ENCODE peak calls at places on chromosomes 12 and 14, in six cellular contexts. Q is fibroblast of lung; B is CD4-positive, alpha-beta T cell; O is tibial artery; U is endodermal cell; F is psoas muscle. H is an unnamed sample.

GRCh38 chr12:15590180-15590826 is 198.9 kb downstream of the EPS8 start:
- DNase-seq in Q (peak; percentile 81), B (peak; percentile 7), O (peak; percentile 31), U (peak; percentile 83), F (no peak), H (peak; percentile 56)

GRCh38 chr12:86662464-86662863 is 406.3 kb upstream of the MGAT4C start:
- DNase-seq in Q (no peak), B (no peak), O (no peak), U (no peak), F (no peak), H (no peak)

GRCh38 chr12:48296586-48297396 is 53.9 kb downstream of the ZNF641 start:
- DNase-seq in Q (peak; percentile 69), B (peak; percentile 25), O (peak; percentile 76), U (peak; percentile 96), F (peak; percentile 65), H (no peak)

GRCh38 chr14:23160924-23161522 is 22.4 kb downstream of the SLC7A8 start:
- DNase-seq in Q (peak; percentile 93), B (no peak), O (peak; percentile 36), U (peak; percentile 86), F (peak; percentile 51), H (no peak)

GRCh38 chr14:48035836-48036235 is 360.4 kb upstream of the MDGA2 start:
- DNase-seq in Q (no peak), B (no peak), O (no peak), U (peak; percentile 88), F (no peak), H (no peak)

GRCh38 chr14:83395321-83395720 is 1861.7 kb upstream of the SEL1L start:
- DNase-seq in Q (no peak), B (no peak), O (no peak), U (no peak), F (no peak), H (no peak)

GRCh38 chr14:95432152-95433093 is 84.0 kb downstream of the SYNE3 start:
- DNase-seq in Q (peak; percentile 12), B (no peak), O (no peak), U (peak; percentile 89), F (no peak), H (no peak)

GRCh38 chr14:69819607-69820006 is 22.6 kb upstream of the SLC10A1 start:
- DNase-seq in Q (no peak), B (no peak), O (no peak), U (no peak), F (no peak), H (no peak)

GRCh38 chr12:107436376-107436775 is 249.2 kb upstream of the PWP1 start:
- DNase-seq in Q (peak; percentile 28), B (no peak), O (no peak), U (peak; percentile 84), F (no peak), H (no peak)

GRCh38 chr14:93999573-93999972 is 2.5 kb downstream of the CCDC197 start:
- DNase-seq in Q (no peak), B (no peak), O (no peak), U (no peak), F (no peak), H (no peak)

GRCh38 chr14:103137721-103138482 is 14.6 kb downstream of the TNFAIP2 start:
- DNase-seq in Q (no peak), B (no peak), O (no peak), U (no peak), F (no peak), H (no peak)
- H3K27me3 ChIP-seq in Q (peaks cover 2% of the 10 kb centered on the region), B (peaks cover 17% of the 10 kb centered on the region), O (no peaks in the 10 kb centered on the region), U (no peaks in the 10 kb centered on the region), F (no peaks in the 10 kb centered on the region), H (no peaks in the 10 kb centered on the region)

DNA sequence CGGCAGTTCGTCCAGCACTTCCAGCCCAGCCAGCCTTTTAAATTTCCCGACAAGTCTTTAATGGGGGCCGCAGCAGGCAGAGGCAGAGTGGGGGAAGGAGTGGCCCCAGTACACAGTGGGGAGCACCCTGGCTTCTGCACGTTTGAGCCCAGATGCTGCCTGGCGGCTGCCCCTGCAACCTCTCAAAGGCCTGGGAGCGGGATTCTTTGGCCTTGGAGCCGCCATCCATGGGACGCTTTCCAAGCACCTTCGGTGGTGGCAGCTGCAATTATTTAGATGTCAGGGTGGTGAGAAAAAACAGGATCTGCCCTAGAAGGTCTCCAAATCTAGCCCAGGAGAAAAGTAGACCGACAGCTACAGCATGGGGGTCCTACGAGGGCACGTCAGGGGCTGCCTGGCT is 46.0 kb downstream of the FAM222A start:
- DNase-seq in Q (no peak), B (no peak), O (peak; percentile 10), U (peak; percentile 46), F (no peak), H (peak; percentile 25)
- H3K27me3 ChIP-seq in Q (no peaks in the 10 kb centered on the region), B (no peaks in the 10 kb centered on the region), O (no peaks in the 10 kb centered on the region), U (no peaks in the 10 kb centered on the region), F (no peaks in the 10 kb centered on the region), H (no peaks in the 10 kb centered on the region)

DNA sequence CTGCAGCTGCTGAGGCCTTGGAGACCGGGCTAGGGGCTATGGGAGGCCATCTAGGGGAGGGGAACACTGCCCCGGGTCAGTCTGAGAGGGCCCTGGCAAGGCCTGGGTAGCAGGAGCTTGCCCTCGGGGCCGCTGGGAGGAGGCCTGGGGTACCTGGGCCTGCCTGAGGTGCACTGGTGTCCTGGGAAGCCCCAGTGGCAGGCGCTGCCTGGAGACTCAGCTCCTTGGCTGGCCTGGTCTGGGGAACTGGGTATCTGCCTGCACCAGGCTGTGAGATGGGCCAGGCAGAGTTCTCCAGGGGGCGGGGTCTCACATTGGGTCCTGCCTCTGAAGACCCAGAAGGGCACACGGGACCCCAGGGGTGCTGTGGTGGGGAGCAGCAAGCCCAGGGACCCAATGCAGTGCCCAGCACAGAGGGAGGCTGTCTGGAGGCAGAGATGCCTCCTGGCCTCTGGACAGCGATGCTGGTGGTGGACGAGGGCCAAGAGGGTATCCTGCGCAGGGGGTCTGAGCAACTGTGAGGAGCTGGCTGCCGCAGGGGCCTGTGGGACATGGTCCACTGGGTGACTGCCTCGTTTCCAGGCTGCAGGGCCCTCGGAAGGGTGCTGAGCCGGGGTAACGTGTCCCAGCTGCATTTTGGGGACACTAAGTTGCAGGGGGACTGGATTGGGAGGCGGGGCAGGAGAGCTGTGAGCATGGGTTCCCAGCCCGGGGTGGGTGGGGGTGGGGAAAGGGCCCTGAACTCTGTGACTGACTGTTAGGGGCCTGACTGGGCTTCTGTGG is 7.5 kb upstream of the MTA1 start:
- DNase-seq in Q (no peak), B (no peak), O (no peak), U (peak; percentile 57), F (no peak), H (no peak)
- H3K27me3 ChIP-seq in Q (peaks cover 4% of the 10 kb centered on the region), B (peaks cover 30% of the 10 kb centered on the region), O (no peaks in the 10 kb centered on the region), U (peaks cover 55% of the 10 kb centered on the region), F (no peaks in the 10 kb centered on the region), H (no peaks in the 10 kb centered on the region)

GRCh38 chr12:38385492-38385864 is 68.9 kb downstream of the ALG10B start:
- DNase-seq in Q (no peak), B (no peak), O (no peak), U (no peak), F (no peak), H (no peak)
- H3K27me3 ChIP-seq in Q (no peaks in the 10 kb centered on the region), B (no peaks in the 10 kb centered on the region), O (no peaks in the 10 kb centered on the region), U (no peaks in the 10 kb centered on the region), F (no peaks in the 10 kb centered on the region), H (no peaks in the 10 kb centered on the region)

GRCh38 chr14:36522972-36523685 is 3.1 kb upstream of the NKX2-1 start:
- DNase-seq in Q (no peak), B (no peak), O (no peak), U (peak; percentile 59), F (no peak), H (no peak)

GRCh38 chr14:36525746-36526099 is 5.7 kb upstream of the NKX2-1 start:
- DNase-seq in Q (no peak), B (no peak), O (no peak), U (no peak), F (no peak), H (no peak)

GRCh38 chr14:36524874-36525745 is 5.1 kb upstream of the NKX2-1 start:
- DNase-seq in Q (no peak), B (no peak), O (no peak), U (peak; percentile 95), F (no peak), H (no peak)

GRCh38 chr14:36524220-36524837 is 4.3 kb upstream of the NKX2-1 start:
- DNase-seq in Q (no peak), B (no peak), O (no peak), U (peak; percentile 79), F (no peak), H (no peak)

GRCh38 chr14:36529062-36529461 is 9.0 kb upstream of the NKX2-1 start:
- DNase-seq in Q (no peak), B (no peak), O (no peak), U (no peak), F (no peak), H (no peak)
- H3K27me3 ChIP-seq in Q (peaks cover 17% of the 10 kb centered on the region), B (peaks cover 38% of the 10 kb centered on the region), O (no peaks in the 10 kb centered on the region), U (peaks cover 100% of the 10 kb centered on the region), F (peaks cover 9% of the 10 kb centered on the region), H (peaks cover 12% of the 10 kb centered on the region)

GRCh38 chr12:51393676-51394545 is 2.7 kb upstream of the GALNT6 start:
- DNase-seq in Q (peak; percentile 90), B (peak; percentile 57), O (no peak), U (peak; percentile 41), F (no peak), H (peak; percentile 81)
- H3K27me3 ChIP-seq in Q (no peaks in the 10 kb centered on the region), B (no peaks in the 10 kb centered on the region), O (no peaks in the 10 kb centered on the region), U (peaks cover 15% of the 10 kb centered on the region), F (no peaks in the 10 kb centered on the region), H (no peaks in the 10 kb centered on the region)

GRCh38 chr12:96824838-96825236 is 82.2 kb upstream of the NEDD1 start:
- DNase-seq in Q (no peak), B (no peak), O (no peak), U (no peak), F (no peak), H (no peak)
- H3K27me3 ChIP-seq in Q (no peaks in the 10 kb centered on the region), B (peaks cover 7% of the 10 kb centered on the region), O (no peaks in the 10 kb centered on the region), U (no peaks in the 10 kb centered on the region), F (no peaks in the 10 kb centered on the region), H (no peaks in the 10 kb centered on the region)

GRCh38 chr14:100677152-100677924 is 49.4 kb upstream of the DLK1 start:
- DNase-seq in Q (peak; percentile 60), B (no peak), O (no peak), U (no peak), F (peak; percentile 47), H (no peak)
- H3K27me3 ChIP-seq in Q (peaks cover 8% of the 10 kb centered on the region), B (peaks cover 21% of the 10 kb centered on the region), O (no peaks in the 10 kb centered on the region), U (no peaks in the 10 kb centered on the region), F (no peaks in the 10 kb centered on the region), H (no peaks in the 10 kb centered on the region)

GRCh38 chr12:132196038-132196872 is 52.0 kb downstream of the NOC4L start:
- DNase-seq in Q (no peak), B (no peak), O (no peak), U (no peak), F (no peak), H (no peak)
- H3K27me3 ChIP-seq in Q (no peaks in the 10 kb centered on the region), B (no peaks in the 10 kb centered on the region), O (no peaks in the 10 kb centered on the region), U (peaks cover 7% of the 10 kb centered on the region), F (no peaks in the 10 kb centered on the region), H (peaks cover 37% of the 10 kb centered on the region)

DNA sequence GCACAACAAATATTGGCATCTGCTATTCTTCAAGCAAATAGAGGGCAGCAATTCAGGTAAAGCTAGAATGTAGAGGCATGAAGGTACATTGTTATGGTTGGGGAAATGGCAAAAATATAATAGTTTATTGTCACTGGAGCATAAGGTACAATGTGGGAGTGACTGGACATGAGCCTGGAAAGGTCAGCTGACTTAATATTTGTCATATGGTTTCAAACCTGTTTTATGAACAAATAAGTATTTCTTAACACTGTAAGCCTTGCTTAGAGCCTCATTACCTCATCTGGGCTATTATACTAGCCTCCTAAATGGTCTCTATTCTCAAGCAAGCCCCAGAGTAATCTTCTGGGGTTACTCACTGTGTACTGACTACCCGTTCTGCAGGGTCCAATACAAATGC is 33.7 kb downstream of the FAM177A1 start:
- DNase-seq in Q (no peak), B (no peak), O (no peak), U (no peak), F (no peak), H (no peak)
- H3K27me3 ChIP-seq in Q (no peaks in the 10 kb centered on the region), B (no peaks in the 10 kb centered on the region), O (no peaks in the 10 kb centered on the region), U (no peaks in the 10 kb centered on the region), F (no peaks in the 10 kb centered on the region), H (no peaks in the 10 kb centered on the region)